ENCODE peak calls at places on chromosomes 12 and 14, in seven cellular contexts. T, C, O, P, Z, F and X are unnamed samples.

GRCh38 chr12:26212988-26213387 is 17.6 kb downstream of the SSPN start:
- DNase-seq in T (no peak), C (no peak), O (no peak), P (no peak), Z (no peak), F (no peak), X (no peak)

GRCh38 chr12:78181544-78182162 is 351.0 kb downstream of the NAV3 start:
- DNase-seq in T (no peak), C (no peak), O (peak; percentile 20), P (no peak), Z (peak; percentile 63), F (no peak), X (no peak)

GRCh38 chr14:60090864-60091519 is 731 bp upstream of the PCNX4 start:
- DNase-seq in T (peak; percentile 11), C (no peak), O (peak; percentile 61), P (no peak), Z (peak; percentile 91), F (no peak), X (peak; percentile 82)

GRCh38 chr14:91830777-91831176 is 36.6 kb downstream of the TC2N start:
- DNase-seq in T (no peak), C (no peak), O (no peak), P (no peak), Z (no peak), F (no peak), X (no peak)

GRCh38 chr14:58638231-58639205 is 756 bp downstream of the DACT1 start:
- DNase-seq in T (peak; percentile 8), C (no peak), O (peak; percentile 4), P (no peak), Z (peak; percentile 42), F (no peak), X (peak; percentile 15)

GRCh38 chr12:103771466-103771865 is 69.6 kb downstream of the NT5DC3 start:
- DNase-seq in T (no peak), C (no peak), O (peak; percentile 69), P (no peak), Z (peak; percentile 65), F (no peak), X (peak; percentile 39)

GRCh38 chr12:27965411-27965810 is 7.1 kb downstream of the PTHLH start:
- DNase-seq in T (no peak), C (no peak), O (peak; percentile 88), P (no peak), Z (no peak), F (no peak), X (peak; percentile 48)

GRCh38 chr12:75635606-75636444 is 124.4 kb upstream of the KRR1 start:
- DNase-seq in T (no peak), C (no peak), O (peak; percentile 75), P (no peak), Z (peak; percentile 72), F (no peak), X (peak; percentile 95)

GRCh38 chr14:102870994-102871831 is 51.2 kb upstream of the AMN start:
- DNase-seq in T (no peak), C (no peak), O (no peak), P (no peak), Z (no peak), F (no peak), X (no peak)

GRCh38 chr12:45671254-45671653 is 58.3 kb upstream of the ARID2 start:
- DNase-seq in T (no peak), C (no peak), O (peak; percentile 38), P (no peak), Z (peak; percentile 26), F (no peak), X (peak; percentile 68)

GRCh38 chr12:46770501-46771183 is 55.2 kb downstream of the SLC38A4 start:
- DNase-seq in T (no peak), C (no peak), O (no peak), P (no peak), Z (peak; percentile 48), F (no peak), X (peak; percentile 92)

GRCh38 chr12:110599334-110599733 is 14.6 kb upstream of the TCTN1 start:
- DNase-seq in T (no peak), C (no peak), O (no peak), P (no peak), Z (no peak), F (no peak), X (no peak)

GRCh38 chr14:28751467-28752058 is 15.0 kb upstream of the FOXG1 start:
- DNase-seq in T (no peak), C (no peak), O (peak; percentile 53), P (no peak), Z (peak; percentile 71), F (no peak), X (peak; percentile 69)

GRCh38 chr14:32217301-32217700 is 14.2 kb upstream of the RNU6-8 start:
- DNase-seq in T (no peak), C (no peak), O (no peak), P (no peak), Z (no peak), F (no peak), X (no peak)

GRCh38 chr12:118436002-118436724 is 59.8 kb downstream of the SUDS3 start:
- DNase-seq in T (no peak), C (no peak), O (peak; percentile 45), P (no peak), Z (no peak), F (no peak), X (no peak)

GRCh38 chr14:76174982-76175381 is 23.3 kb downstream of the GPATCH2L start:
- DNase-seq in T (no peak), C (no peak), O (no peak), P (no peak), Z (no peak), F (no peak), X (no peak)

GRCh38 chr14:42140831-42141279 is 534.2 kb downstream of the LRFN5 start:
- DNase-seq in T (no peak), C (no peak), O (peak; percentile 7), P (no peak), Z (peak; percentile 12), F (no peak), X (peak; percentile 84)